ENCODE peak calls at places on chromosomes 13 and 19, in six cellular contexts. S is T-cell; P is activated CD8-positive, alpha-beta memory T cell treated with anti-CD3 and anti-CD28 coated beads, Interleukin-2, amount 50 U/mL, for 4 hours; Y is mucosa of descending colon; Z is cardiac fibroblast; J is HEK293T. W is an unnamed sample.

GRCh38 chr13:65112123-65113075 is 2117.7 kb downstream of the PCDH9 start:
- DNase-seq in S (no peak), Z (no peak), P (no peak), J (no peak), Y (no peak), W (no peak)

GRCh38 chr13:75995966-75996365 is 359.8 kb downstream of the LMO7 start:
- DNase-seq in Z (no peak), S (no peak), J (no peak), Y (no peak), P (no peak), W (no peak)

GRCh38 chr19:7648265-7649014 is 11.5 kb downstream of the STXBP2 start:
- DNase-seq in J (no peak), Y (no peak), S (no peak), P (no peak), Z (no peak), W (no peak)

GRCh38 chr13:49610176-49610575 is 18.1 kb upstream of the ARL11 start:
- DNase-seq in P (no peak), Z (no peak), J (no peak), Y (no peak), S (no peak), W (no peak)

GRCh38 chr13:94054159-94054558 is 425.3 kb downstream of the DCT start:
- DNase-seq in J (no peak), Y (no peak), Z (no peak), S (no peak), P (no peak), W (no peak)

GRCh38 chr13:108947551-108948030 is 318.2 kb downstream of the MYO16 start:
- DNase-seq in S (no peak), P (no peak), Y (no peak), Z (peak; percentile 35), J (no peak), W (no peak)

GRCh38 chr19:2973229-2973628 is 4.1 kb upstream of the TLE6 start:
- DNase-seq in Z (peak; percentile 77), S (no peak), J (no peak), Y (no peak), P (no peak), W (no peak)

GRCh38 chr13:29664591-29664990 is 69.1 kb upstream of the SLC7A1 start:
- DNase-seq in S (no peak), Y (no peak), Z (no peak), J (no peak), P (no peak), W (no peak)

GRCh38 chr13:83085186-83085900 is 796.9 kb downstream of the SLITRK1 start:
- DNase-seq in Y (no peak), S (no peak), P (no peak), J (no peak), Z (peak; percentile 45), W (no peak)

GRCh38 chr13:19181621-19182485 is at the start of gene TUBA3C:
- DNase-seq in P (no peak), J (no peak), S (no peak), Z (no peak), Y (no peak), W (peak; percentile 86)

GRCh38 chr19:6803036-6803404 is 30.5 kb downstream of the VAV1 start:
- DNase-seq in P (no peak), Z (no peak), Y (no peak), J (no peak), S (no peak), W (no peak)